ENCODE peak calls at places on chromosomes 1 and 21, in six cellular contexts. R is GM23248, H is GM23338, K is neural progenitor cell, Y is PC-3, J is MM.1S. I is an unnamed sample.
A peak's percentile ranks its signal among the peaks of the same experiment; 100 is the strongest.

GRCh38 chr1:53461329-53462044 is 2.3 kb downstream of the DMRTB1 start:
- DNase-seq in R (no peak), H (no peak), K (no peak), Y (no peak), J (no peak), I (peak; percentile 21)

GRCh38 chr1:62263006-62263812 is 56.0 kb downstream of the KANK4 start:
- DNase-seq in R (no peak), H (peak; percentile 41), K (peak; percentile 56), Y (no peak), J (no peak), I (no peak)

GRCh38 chr1:89557443-89557820 is 32.8 kb downstream of the LRRC8B start:
- DNase-seq in R (no peak), H (no peak), K (no peak), Y (no peak), J (no peak), I (no peak)

GRCh38 chr1:228930479-228930957 is 195.2 kb downstream of the RHOU start:
- DNase-seq in R (no peak), H (no peak), K (no peak), Y (no peak), J (no peak), I (no peak)

GRCh38 chr1:46735708-46736324 is 16.9 kb upstream of the EFCAB14 start:
- DNase-seq in R (peak; percentile 72), H (peak; percentile 86), K (peak; percentile 83), Y (peak; percentile 72), J (peak; percentile 37), I (peak; percentile 44)

GRCh38 chr1:112445591-112445990 is 49.6 kb downstream of the CTTNBP2NL start:
- DNase-seq in R (peak; percentile 48), H (no peak), K (no peak), Y (no peak), J (no peak), I (no peak)

GRCh38 chr1:45622267-45622890 is 1.5 kb downstream of the CCDC17 start:
- DNase-seq in R (no peak), H (no peak), K (peak; percentile 36), Y (no peak), J (no peak), I (no peak)

GRCh38 chr1:101284622-101285218 is 47.9 kb downstream of the S1PR1 start:
- DNase-seq in R (no peak), H (no peak), K (no peak), Y (no peak), J (no peak), I (no peak)

GRCh38 chr1:217674330-217674729 is 43.2 kb downstream of the SPATA17 start:
- DNase-seq in R (no peak), H (peak; percentile 3), K (peak; percentile 14), Y (no peak), J (no peak), I (no peak)

GRCh38 chr1:167442142-167442848 is 76.0 kb downstream of the CD247 start:
- DNase-seq in R (peak; percentile 87), H (peak; percentile 96), K (peak; percentile 93), Y (peak; percentile 99), J (peak; percentile 93), I (peak; percentile 92)

GRCh38 chr1:97849350-97850339 is 71.2 kb downstream of the DPYD start:
- DNase-seq in R (peak; percentile 96), H (no peak), K (no peak), Y (peak; percentile 83), J (peak; percentile 37), I (no peak)

GRCh38 chr1:235714205-235714897 is 64.8 kb upstream of the GNG4 start:
- DNase-seq in R (no peak), H (no peak), K (no peak), Y (no peak), J (no peak), I (no peak)

GRCh38 chr1:185559684-185560310 is 174.4 kb upstream of the HMCN1 start:
- DNase-seq in R (peak; percentile 72), H (peak; percentile 82), K (peak; percentile 60), Y (peak; percentile 53), J (peak; percentile 90), I (no peak)

GRCh38 chr1:31746687-31747086 is 17.5 kb downstream of the ADGRB2 start:
- DNase-seq in R (no peak), H (no peak), K (no peak), Y (no peak), J (no peak), I (no peak)

GRCh38 chr1:161706116-161706482 is 930 bp upstream of the FCRLA start:
- DNase-seq in R (peak; percentile 84), H (no peak), K (no peak), Y (no peak), J (no peak), I (no peak)

GRCh38 chr1:172742599-172743500 is 83.9 kb downstream of the FASLG start:
- DNase-seq in R (peak; percentile 51), H (peak; percentile 53), K (peak; percentile 34), Y (peak; percentile 94), J (peak; percentile 61), I (no peak)

GRCh38 chr1:160133990-160134770 is 17.2 kb upstream of the ATP1A4 start:
- DNase-seq in R (no peak), H (no peak), K (no peak), Y (no peak), J (no peak), I (no peak)

GRCh38 chr1:207868252-207868768 is 42.6 kb downstream of the CD34 start:
- DNase-seq in R (peak; percentile 63), H (peak; percentile 39), K (peak; percentile 28), Y (peak; percentile 70), J (peak; percentile 47), I (no peak)

GRCh38 chr1:179080866-179081695 is 789 bp upstream of the TOR3A start:
- DNase-seq in R (peak; percentile 2), H (no peak), K (peak; percentile 5), Y (no peak), J (peak; percentile 71), I (no peak)

GRCh38 chr1:99110140-99111041 is 105.7 kb upstream of the PLPPR5 start:
- DNase-seq in R (no peak), H (no peak), K (no peak), Y (no peak), J (no peak), I (no peak)

GRCh38 chr1:159828916-159829634 is 2.4 kb downstream of the SLAMF8 start:
- DNase-seq in R (no peak), H (peak; percentile 75), K (peak; percentile 68), Y (no peak), J (peak; percentile 73), I (no peak)

GRCh38 chr1:27970401-27970800 is 10.6 kb downstream of the XKR8 start:
- DNase-seq in R (peak; percentile 95), H (no peak), K (no peak), Y (peak; percentile 41), J (no peak), I (no peak)

GRCh38 chr1:154208677-154209390 is 2.7 kb upstream of the CFAP141 start:
- DNase-seq in R (no peak), H (no peak), K (no peak), Y (no peak), J (peak; percentile 83), I (no peak)
- H3F3A ChIP-seq in R (peaks cover 18% of the 10 kb centered on the region), H (peaks cover 24% of the 10 kb centered on the region), K (peaks cover 36% of the 10 kb centered on the region), Y (peaks cover 3% of the 10 kb centered on the region), J (peaks cover 24% of the 10 kb centered on the region), I (peaks cover 41% of the 10 kb centered on the region)

GRCh38 chr1:41726899-41727748 is 191.6 kb downstream of the HIVEP3 start:
- DNase-seq in R (no peak), H (peak; percentile 48), K (no peak), Y (no peak), J (peak; percentile 96), I (no peak)
- H2AFZ ChIP-seq in R (no peak overlapping the region), H (peak overlapping the region; percentile 74), K (no peak overlapping the region), Y (no peak overlapping the region), J (peak overlapping the region; percentile 47), I (no peak overlapping the region)

GRCh38 chr21:44297525-44298290 is 2.1 kb upstream of the PFKL start:
- DNase-seq in R (peak; percentile 92), H (peak; percentile 92), K (peak; percentile 93), Y (peak; percentile 91), J (peak; percentile 91), I (peak; percentile 79)
- TF ChIP-seq EZH2 in R (no peak), H (no peak), K (no peak), Y (no peak), J (no peak), I (no peak)

DNA sequence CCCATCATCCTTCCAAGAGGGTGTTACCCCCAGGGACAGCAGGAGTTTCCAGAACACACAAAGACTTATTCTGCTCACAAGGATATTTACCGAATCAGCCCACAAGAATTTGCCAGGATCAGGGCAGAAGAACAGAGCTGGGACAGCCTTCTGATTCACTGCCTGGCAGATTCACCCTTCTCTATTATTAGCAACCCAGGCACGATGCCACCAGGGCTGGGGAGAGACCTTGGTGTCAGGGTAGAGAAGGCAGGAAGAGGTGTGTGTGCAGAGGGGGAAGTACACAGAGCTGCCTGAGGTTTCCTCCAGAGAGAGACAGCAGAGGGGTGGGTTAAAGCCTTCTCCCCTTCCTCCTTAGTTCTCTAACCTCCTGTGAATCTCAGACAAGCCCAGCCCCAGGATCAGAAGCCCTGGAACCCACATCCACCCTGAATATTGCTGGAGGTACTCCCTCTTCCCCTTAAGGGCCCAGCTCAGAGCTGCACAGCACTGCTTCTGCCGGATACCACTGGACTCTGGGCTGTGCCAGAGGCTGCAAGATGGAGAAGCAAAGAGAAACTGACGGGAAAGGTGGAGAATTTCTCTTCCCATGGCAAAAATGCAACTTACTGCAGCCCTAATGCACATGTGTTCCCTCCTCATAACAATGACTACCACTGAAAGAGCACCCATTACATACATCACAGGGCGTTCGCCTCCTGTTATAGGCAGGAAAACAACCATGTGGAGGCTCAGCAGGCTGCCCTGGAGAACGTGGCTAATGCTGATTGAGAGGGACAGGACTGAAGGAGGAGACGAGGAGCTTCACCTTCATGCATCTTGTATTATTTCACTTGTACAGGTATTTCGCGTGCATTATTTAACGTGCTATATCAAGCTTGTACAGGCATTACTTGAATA is 61.7 kb downstream of the ITPKB start:
- DNase-seq in R (peak; percentile 97), H (no peak), K (no peak), Y (peak; percentile 99), J (peak; percentile 62), I (no peak)
- H3F3A ChIP-seq in R (peaks cover 24% of the 10 kb centered on the region), H (no peaks in the 10 kb centered on the region), K (peaks cover 14% of the 10 kb centered on the region), Y (peaks cover 7% of the 10 kb centered on the region), J (peaks cover 8% of the 10 kb centered on the region), I (peaks cover 10% of the 10 kb centered on the region)

GRCh38 chr1:177239792-177240191 is 69.0 kb downstream of the BRINP2 start:
- DNase-seq in R (peak; percentile 44), H (no peak), K (no peak), Y (peak; percentile 53), J (no peak), I (no peak)

GRCh38 chr1:177235350-177235749 is 64.6 kb downstream of the BRINP2 start:
- DNase-seq in R (no peak), H (no peak), K (no peak), Y (no peak), J (no peak), I (no peak)

GRCh38 chr1:177238967-177239366 is 68.2 kb downstream of the BRINP2 start:
- DNase-seq in R (no peak), H (no peak), K (no peak), Y (no peak), J (no peak), I (no peak)

DNA sequence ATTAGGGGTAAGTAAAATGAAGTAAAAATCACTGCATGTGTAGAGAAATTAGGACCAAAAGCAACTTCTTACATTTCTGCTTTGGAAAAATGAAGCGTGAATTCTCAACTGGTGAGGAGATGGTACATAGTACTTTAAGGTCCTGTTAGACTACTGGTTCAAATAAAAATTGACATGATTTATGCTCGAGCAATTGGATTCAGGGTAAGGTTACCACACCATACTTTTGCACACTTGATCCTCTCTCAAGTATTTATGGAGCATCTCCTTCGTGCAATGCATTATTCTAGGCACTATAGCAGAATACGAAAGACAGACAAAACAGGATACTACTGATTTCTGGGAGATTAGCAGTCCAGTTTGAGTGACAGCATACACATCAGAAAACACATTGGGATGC is 66.2 kb downstream of the BRINP2 start:
- DNase-seq in R (no peak), H (no peak), K (no peak), Y (no peak), J (no peak), I (no peak)
- H2AFZ ChIP-seq in R (no peak overlapping the region), H (no peak overlapping the region), K (no peak overlapping the region), Y (no peak overlapping the region), J (no peak overlapping the region), I (no peak overlapping the region)

GRCh38 chr1:64245495-64245894 is 42.1 kb downstream of the UBE2U start:
- DNase-seq in R (no peak), H (peak; percentile 67), K (no peak), Y (peak; percentile 24), J (no peak), I (no peak)
- TF ChIP-seq EZH2 in R (no peak), H (no peak), K (no peak), Y (no peak), J (no peak), I (no peak)